ENCODE peak calls at places on chromosomes 12 and 14, in six cellular contexts. Z is H54; K is HuH-7; X is Right ventricle myocardium superior; F is endothelial cell of umbilical vein; Q is activated T-helper 1 cell treated with anti-CD3 and anti-CD28 coated beads, Interleukin-2, amount 50 U/mL, for 16 hours. L is an unnamed sample.
A peak's percentile ranks its signal among the peaks of the same experiment; 100 is the strongest.

GRCh38 chr12:45914090-45914489 is 76.3 kb downstream of the SCAF11 start:
- DNase-seq in Q (no peak), Z (peak; percentile 54), K (no peak), F (no peak), X (no peak), L (no peak)

GRCh38 chr14:68401320-68401719 is 391.5 kb downstream of the ZFP36L1 start:
- DNase-seq in F (no peak), Z (no peak), X (no peak), K (no peak), Q (no peak), L (no peak)

GRCh38 chr12:2944401-2945047 is 14.7 kb upstream of the TEAD4 start:
- DNase-seq in Z (no peak), K (peak; percentile 66), F (peak; percentile 51), Q (peak; percentile 22), X (peak; percentile 57), L (peak; percentile 33)

GRCh38 chr12:50222275-50222783 is 55.2 kb upstream of the CERS5 start:
- DNase-seq in K (peak; percentile 71), Z (no peak), F (peak; percentile 89), X (peak; percentile 53), Q (no peak), L (peak; percentile 54)

GRCh38 chr12:6765634-6766581 is at the start of gene PTMS:
- DNase-seq in Q (no peak), K (peak; percentile 80), F (peak; percentile 81), X (peak; percentile 88), Z (no peak), L (peak; percentile 90)

GRCh38 chr12:55935742-55936151 is 4.8 kb downstream of the DGKA start:
- DNase-seq in F (no peak), K (no peak), Z (no peak), Q (no peak), X (peak; percentile 64), L (no peak)

GRCh38 chr14:68365228-68365627 is 427.6 kb downstream of the ZFP36L1 start:
- DNase-seq in K (no peak), F (peak; percentile 43), Q (no peak), Z (no peak), X (no peak), L (no peak)

GRCh38 chr12:109739747-109740693 is 26.4 kb downstream of the FAM222A start:
- DNase-seq in K (no peak), X (peak; percentile 23), Z (no peak), Q (no peak), F (no peak), L (no peak)

GRCh38 chr12:52391618-52392002 is 6.2 kb upstream of the KRT84 start:
- DNase-seq in Q (no peak), F (no peak), K (no peak), Z (no peak), X (peak; percentile 82), L (peak; percentile 35)

GRCh38 chr12:38666425-38666824 is 239.0 kb downstream of the CPNE8 start:
- DNase-seq in F (no peak), Q (no peak), K (no peak), X (no peak), Z (no peak), L (no peak)

GRCh38 chr14:52856139-52856538 is 64.7 kb upstream of the GNPNAT1 start:
- DNase-seq in K (no peak), Q (no peak), Z (no peak), X (no peak), F (no peak), L (no peak)

GRCh38 chr14:56351861-56352260 is 227.7 kb upstream of the TMEM260 start:
- DNase-seq in Z (no peak), K (no peak), X (no peak), F (no peak), Q (no peak), L (no peak)

GRCh38 chr12:22164101-22164500 is 118.1 kb downstream of the CMAS start:
- DNase-seq in Z (no peak), Q (no peak), F (no peak), K (no peak), X (no peak), L (no peak)

GRCh38 chr14:75223664-75224154 is 47.3 kb upstream of the TMED10 start:
- DNase-seq in K (no peak), Z (no peak), F (no peak), X (no peak), Q (no peak), L (no peak)

GRCh38 chr12:129871991-129872969 is 31.5 kb downstream of the TMEM132D start:
- DNase-seq in Q (no peak), F (no peak), X (no peak), Z (no peak), K (no peak), L (no peak)

GRCh38 chr14:50830044-50830931 is 674 bp downstream of the NIN start:
- DNase-seq in Z (peak; percentile 15), K (peak; percentile 23), Q (peak; percentile 30), X (peak; percentile 66), F (peak; percentile 52), L (peak; percentile 29)

GRCh38 chr12:70794131-70794530 is 126.4 kb downstream of the PTPRR start:
- DNase-seq in Q (no peak), K (no peak), F (no peak), X (no peak), Z (no peak), L (no peak)

GRCh38 chr12:53239643-53240258 is 7.7 kb upstream of the RARG start:
- DNase-seq in Q (no peak), K (no peak), X (peak; percentile 8), F (no peak), Z (no peak), L (no peak)

GRCh38 chr14:69475194-69475818 is 9.2 kb upstream of the PLEKHD1 start:
- DNase-seq in F (peak; percentile 25), X (no peak), K (peak; percentile 44), Q (no peak), Z (peak; percentile 17), L (no peak)

GRCh38 chr12:10721654-10722501 is 1.2 kb downstream of the YBX3 start:
- DNase-seq in K (peak; percentile 60), F (peak; percentile 100), Z (peak; percentile 68), X (peak; percentile 90), Q (no peak), L (peak; percentile 96)

GRCh38 chr14:67819563-67820411 is at the start of gene RAD51B:
- DNase-seq in Q (peak; percentile 57), K (peak; percentile 70), Z (peak; percentile 57), X (peak; percentile 93), F (peak; percentile 91), L (peak; percentile 84)

GRCh38 chr14:97276573-97276972 is 479.4 kb downstream of the VRK1 start:
- DNase-seq in X (no peak), K (no peak), Z (no peak), F (no peak), Q (no peak), L (no peak)